ENCODE peak calls at places on chromosomes 13 and 19, in ten cellular contexts. W is body of pancreas; B is psoas muscle; A is tibial artery; N is pancreas; E is heart left ventricle; X is heart right ventricle; P is cardiac muscle cell; M is CD4-positive, alpha-beta T cell; Y is neural progenitor cell. K is an unnamed sample.

GRCh38 chr19:17296278-17296677 is 6.9 kb downstream of the ABHD8 start:
- DNase-seq in M (no peak), X (no peak), Y (no peak), E (no peak), W (no peak), N (no peak), B (no peak), A (no peak), P (no peak), K (no peak)

GRCh38 chr19:4547303-4548237 is 7.7 kb upstream of the LRG1 start:
- DNase-seq in W (peak; percentile 91), B (no peak), M (no peak), A (no peak), X (no peak), Y (no peak), P (no peak), N (peak; percentile 61), E (no peak), K (peak; percentile 47)

GRCh38 chr13:25046985-25047660 is 48.8 kb upstream of the PABPC3 start:
- DNase-seq in W (no peak), A (no peak), M (no peak), Y (peak; percentile 83), P (peak; percentile 71), E (no peak), N (no peak), X (no peak), B (no peak), K (peak; percentile 93)

GRCh38 chr19:12825259-12826131 is 8.9 kb downstream of the RTBDN start:
- DNase-seq in W (no peak), E (no peak), P (peak; percentile 76), Y (peak; percentile 92), M (peak; percentile 22), B (no peak), A (no peak), N (no peak), X (no peak), K (no peak)

GRCh38 chr13:45367358-45367757 is 26.4 kb upstream of the TPT1 start:
- DNase-seq in W (peak; percentile 24), M (peak; percentile 85), P (no peak), E (peak; percentile 41), Y (no peak), X (no peak), N (peak; percentile 16), A (peak; percentile 59), B (no peak), K (no peak)

GRCh38 chr19:13050274-13050673 is 52.4 kb downstream of the LYL1 start:
- DNase-seq in P (no peak), X (no peak), Y (no peak), N (no peak), M (no peak), A (no peak), E (no peak), W (no peak), B (no peak), K (no peak)

GRCh38 chr19:55333870-55334269 is 5.8 kb upstream of the KMT5C start:
- DNase-seq in B (no peak), E (no peak), A (no peak), M (no peak), N (no peak), P (no peak), Y (no peak), W (no peak), X (no peak), K (no peak)

GRCh38 chr19:4124638-4125037 is 716 bp upstream of the MAP2K2 start:
- DNase-seq in Y (peak; percentile 19), N (no peak), M (no peak), B (no peak), A (no peak), W (no peak), X (no peak), P (no peak), E (no peak), K (no peak)

GRCh38 chr19:3154957-3155736 is 19.3 kb downstream of the GNA15 start:
- DNase-seq in X (peak; percentile 92), W (peak; percentile 41), P (no peak), M (peak; percentile 77), N (no peak), E (peak; percentile 93), A (peak; percentile 81), B (peak; percentile 79), Y (no peak), K (no peak)

GRCh38 chr13:34179481-34179880 is 361.5 kb downstream of the RFC3 start:
- DNase-seq in N (no peak), W (no peak), B (no peak), E (no peak), P (peak; percentile 9), X (no peak), Y (peak; percentile 51), M (no peak), A (no peak), K (no peak)

GRCh38 chr19:23475477-23475876 is 80.2 kb upstream of the ZNF91 start:
- DNase-seq in A (no peak), W (no peak), X (no peak), B (no peak), Y (no peak), N (no peak), M (no peak), P (no peak), E (no peak), K (no peak)

GRCh38 chr19:44846455-44847143 is 502 bp downstream of the NECTIN2 start:
- DNase-seq in P (peak; percentile 76), W (peak; percentile 62), B (peak; percentile 66), Y (peak; percentile 95), A (no peak), X (peak; percentile 51), N (peak; percentile 57), M (no peak), E (peak; percentile 39), K (peak; percentile 34)

GRCh38 chr19:46492841-46493235 is 2.8 kb downstream of the PNMA8B start:
- DNase-seq in A (no peak), N (no peak), B (no peak), W (no peak), Y (peak; percentile 32), M (no peak), X (no peak), P (no peak), E (no peak), K (no peak)

GRCh38 chr13:85223883-85224656 is 575.1 kb downstream of the SLITRK6 start:
- DNase-seq in W (no peak), A (no peak), Y (no peak), N (no peak), B (no peak), E (no peak), M (no peak), X (no peak), P (no peak), K (no peak)

GRCh38 chr13:22696433-22696832 is 484.3 kb upstream of the SGCG start:
- DNase-seq in W (no peak), P (no peak), E (no peak), X (no peak), N (no peak), M (no peak), A (no peak), B (no peak), Y (no peak), K (no peak)

GRCh38 chr19:4719499-4719866 is 4.2 kb downstream of the DPP9 start:
- DNase-seq in E (no peak), B (no peak), N (no peak), X (no peak), P (no peak), W (no peak), M (no peak), Y (no peak), A (no peak), K (no peak)

GRCh38 chr19:42461700-42462324 is 19.1 kb upstream of the CXCL17 start:
- DNase-seq in W (no peak), M (no peak), N (no peak), Y (no peak), E (no peak), B (no peak), X (peak; percentile 12), A (no peak), P (no peak), K (no peak)

GRCh38 chr13:76016799-76017198 is 380.7 kb downstream of the LMO7 start:
- DNase-seq in A (no peak), X (no peak), W (no peak), P (no peak), E (no peak), N (no peak), M (no peak), Y (peak; percentile 30), B (no peak), K (peak; percentile 27)

GRCh38 chr13:94233401-94233800 is 246.1 kb downstream of the DCT start:
- DNase-seq in W (no peak), N (no peak), Y (no peak), P (no peak), X (peak; percentile 7), E (peak; percentile 60), M (no peak), A (peak; percentile 25), B (no peak), K (no peak)

GRCh38 chr19:37941820-37942515 is 35.0 kb downstream of the SIPA1L3 start:
- DNase-seq in M (no peak), B (no peak), X (no peak), W (no peak), Y (peak; percentile 26), A (no peak), N (no peak), P (no peak), E (no peak), K (no peak)
- H3K27ac ChIP-seq in M (no peak overlapping the region), B (no peak overlapping the region), X (no peak overlapping the region), W (no peak overlapping the region), Y (peak overlapping the region; percentile 79), A (no peak overlapping the region), N (no peak overlapping the region), P (no peak overlapping the region), E (no peak overlapping the region), K (no peak overlapping the region)

GRCh38 chr19:15577184-15577771 is 37.7 kb upstream of the CYP4F8 start:
- DNase-seq in N (no peak), W (no peak), E (no peak), M (no peak), B (no peak), P (no peak), X (no peak), Y (no peak), A (no peak), K (no peak)
- H3K9me3 ChIP-seq in N (no peaks in the 10 kb centered on the region), W (no peaks in the 10 kb centered on the region), E (no peaks in the 10 kb centered on the region), M (no peaks in the 10 kb centered on the region), B (no peaks in the 10 kb centered on the region), P (no peaks in the 10 kb centered on the region), X (no peaks in the 10 kb centered on the region), Y (peaks cover under 1% of the 10 kb centered on the region), A (no peaks in the 10 kb centered on the region), K (no peaks in the 10 kb centered on the region)

GRCh38 chr19:1648926-1649541 is 3.4 kb downstream of the TCF3 start:
- DNase-seq in M (no peak), Y (no peak), A (no peak), X (no peak), P (no peak), W (no peak), B (no peak), N (no peak), E (peak; percentile 25), K (peak; percentile 38)
- TF ChIP-seq CTCF in M (no peak), Y (no peak), A (no peak), X (no peak), P (no peak), W (no peak), B (no peak), N (no peak), E (no peak), K (peak; percentile 1)

DNA sequence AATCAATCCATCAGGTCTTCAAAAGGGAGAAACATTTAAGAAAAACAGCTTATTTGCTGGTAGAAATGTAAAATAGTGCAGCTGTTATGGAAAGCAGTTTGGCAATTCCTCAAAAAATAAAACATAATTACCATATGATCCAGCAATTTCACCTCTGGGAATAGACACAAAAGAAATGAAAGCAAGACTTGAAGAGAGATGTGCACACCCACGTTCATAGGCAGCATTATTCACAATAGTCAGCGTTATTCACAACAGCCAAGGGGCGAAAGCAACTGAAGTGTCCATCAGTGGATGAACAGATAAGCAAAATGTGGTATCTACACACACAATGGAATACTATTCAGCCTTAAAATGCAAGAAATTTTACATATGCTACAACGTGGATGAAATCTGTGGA is 45.1 kb upstream of the DOCK9 start:
- DNase-seq in M (no peak), W (no peak), E (no peak), A (no peak), N (no peak), Y (no peak), X (no peak), P (no peak), B (no peak), K (no peak)
- H3K27ac ChIP-seq in M (no peak overlapping the region), W (no peak overlapping the region), E (no peak overlapping the region), A (no peak overlapping the region), N (no peak overlapping the region), Y (no peak overlapping the region), X (no peak overlapping the region), P (no peak overlapping the region), B (no peak overlapping the region), K (no peak overlapping the region)